ENCODE peak calls at places on chromosomes 1 and 21, in five cellular contexts. T is foreskin fibroblast; N is stimulated activated CD8-positive, alpha-beta memory T cell treated with anti-CD3 and anti-CD28 coated beads, Interleukin-7, amount 100 ng/mL, for 1 hour; D is stimulated activated CD4-positive, alpha-beta T cell treated with anti-CD3 and anti-CD28 coated beads, Interleukin-4, amount 100 ng/mL, for 48 hours; K is GM03348. S is an unnamed sample.

GRCh38 chr1:221723018-221723917 is 18.6 kb downstream of the DUSP10 start:
- DNase-seq in T (no peak), D (no peak), K (no peak), N (no peak), S (no peak)

GRCh38 chr1:242703467-242703866 is 179.0 kb upstream of the PLD5 start:
- DNase-seq in D (no peak), N (no peak), K (no peak), T (no peak), S (no peak)

GRCh38 chr1:31243451-31244286 is 4.0 kb upstream of the NKAIN1 start:
- DNase-seq in N (no peak), K (no peak), T (no peak), D (no peak), S (no peak)

GRCh38 chr21:42317826-42318746 is 2.9 kb upstream of the TFF3 start:
- DNase-seq in K (no peak), T (no peak), D (no peak), N (no peak), S (no peak)

GRCh38 chr1:42186172-42186571 is 21.6 kb upstream of the GUCA2A start:
- DNase-seq in K (peak), T (peak), D (no peak), N (no peak), S (no peak)

GRCh38 chr1:1109743-1110142 is 6.1 kb downstream of the C1orf159 start:
- DNase-seq in T (no peak), D (no peak), K (no peak), N (no peak), S (no peak)

GRCh38 chr1:183030053-183030452 is 6.8 kb downstream of the LAMC1 start:
- DNase-seq in T (peak), N (no peak), K (no peak), D (no peak), S (no peak)

GRCh38 chr1:223228931-223229528 is 86.0 kb upstream of the TLR5 start:
- DNase-seq in D (no peak), K (no peak), T (no peak), N (no peak), S (no peak)

GRCh38 chr1:62062087-62062486 is 132.6 kb upstream of the L1TD1 start:
- DNase-seq in T (no peak), D (no peak), N (no peak), K (no peak), S (no peak)

GRCh38 chr1:187471555-187471954 is 642.8 kb downstream of the PLA2G4A start:
- DNase-seq in K (no peak), T (no peak), N (no peak), D (no peak), S (no peak)

GRCh38 chr1:91604632-91605031 is 104.0 kb downstream of the CDC7 start:
- DNase-seq in K (peak), N (no peak), T (no peak), D (no peak), S (no peak)

GRCh38 chr1:57124768-57125446 is 159.1 kb upstream of the C8B start:
- DNase-seq in K (peak), T (peak), N (no peak), D (no peak), S (no peak)

GRCh38 chr1:151711940-151712339 is 4.7 kb downstream of the CELF3 start:
- DNase-seq in N (no peak), D (no peak), K (no peak), T (no peak), S (no peak)

GRCh38 chr1:177328251-177328650 is 157.5 kb downstream of the BRINP2 start:
- DNase-seq in D (no peak), N (no peak), T (no peak), K (no peak), S (no peak)

GRCh38 chr21:45622416-45623097 is 21.0 kb upstream of the PCBP3 start:
- DNase-seq in T (no peak), K (no peak), D (no peak), N (no peak), S (no peak)

GRCh38 chr1:222643603-222643936 is 25.7 kb downstream of the MIA3 start:
- DNase-seq in K (no peak), N (no peak), T (peak), D (no peak), S (no peak)

S was measured in GM19239.